ENCODE peak calls at places on chromosomes 12 and 14, in nine cellular contexts. N is kidney; S is fibroblast of the aortic adventitia; L is GM12865; K is cardiac muscle cell; U is kidney epithelial cell; O is A549; E is mesothelial cell of epicardium; F is CD8-positive, alpha-beta T cell. T is an unnamed sample.

GRCh38 chr12:92543359-92543758 is 159.4 kb upstream of the PLEKHG7 start:
- DNase-seq in L (peak; percentile 44), S (no peak), N (no peak), O (no peak), U (no peak), F (no peak), E (no peak), K (peak; percentile 18), T (no peak)

GRCh38 chr12:129676411-129676810 is 227.4 kb downstream of the TMEM132D start:
- DNase-seq in S (no peak), O (no peak), F (no peak), E (no peak), N (no peak), U (no peak), L (no peak), K (no peak), T (no peak)

GRCh38 chr14:63938198-63939005 is 85.6 kb downstream of the SYNE2 start:
- DNase-seq in N (peak; percentile 74), F (no peak), K (no peak), U (peak; percentile 32), S (no peak), L (peak; percentile 72), O (no peak), E (no peak), T (no peak)

GRCh38 chr12:51621155-51621922 is 30.3 kb downstream of the SCN8A start:
- DNase-seq in K (no peak), F (no peak), O (no peak), U (no peak), S (peak; percentile 67), L (no peak), N (no peak), E (no peak), T (no peak)

GRCh38 chr12:109912790-109913189 is 12.7 kb downstream of the TCHP start:
- DNase-seq in K (no peak), S (no peak), N (no peak), L (no peak), O (no peak), F (no peak), E (no peak), U (no peak), T (no peak)

GRCh38 chr12:21962821-21963220 is 21.6 kb upstream of the ABCC9 start:
- DNase-seq in K (no peak), L (no peak), E (no peak), S (no peak), O (no peak), U (no peak), F (no peak), N (no peak), T (no peak)

GRCh38 chr12:118356809-118357326 is 15.8 kb downstream of the TAOK3 start:
- DNase-seq in F (no peak), E (no peak), N (no peak), K (no peak), S (peak; percentile 79), O (peak; percentile 23), L (peak; percentile 29), U (no peak), T (no peak)

GRCh38 chr14:87260460-87260859 is 732.5 kb downstream of the GALC start:
- DNase-seq in L (no peak), E (no peak), O (no peak), K (no peak), N (no peak), U (no peak), S (no peak), F (no peak), T (no peak)

GRCh38 chr12:79127268-79127895 is 262.8 kb downstream of the SYT1 start:
- DNase-seq in N (no peak), E (no peak), S (peak; percentile 92), O (no peak), K (no peak), L (peak; percentile 55), U (peak; percentile 60), F (no peak), T (no peak)

GRCh38 chr12:20451759-20452158 is 83.4 kb downstream of the PDE3A start:
- DNase-seq in E (no peak), U (peak; percentile 67), O (peak; percentile 10), N (no peak), K (no peak), S (no peak), F (no peak), L (no peak), T (no peak)

GRCh38 chr12:47811070-47811391 is 8.7 kb downstream of the HDAC7 start:
- DNase-seq in O (no peak), N (no peak), E (no peak), K (peak; percentile 28), F (no peak), S (no peak), U (no peak), L (no peak), T (no peak)

GRCh38 chr12:45989857-45990467 is 412 bp downstream of the SCAF11 start:
- DNase-seq in N (peak; percentile 90), L (peak; percentile 72), O (no peak), K (no peak), S (no peak), U (no peak), E (peak; percentile 75), F (peak; percentile 51), T (no peak)

GRCh38 chr12:53844989-53845836 is 93.4 kb upstream of the HOXC13 start:
- DNase-seq in N (no peak), L (no peak), S (peak; percentile 63), K (peak; percentile 10), E (no peak), U (peak; percentile 18), F (no peak), O (peak; percentile 88), T (no peak)

GRCh38 chr14:61610900-61611299 is 84.4 kb upstream of the HIF1A start:
- DNase-seq in E (no peak), O (no peak), U (no peak), S (no peak), N (no peak), F (no peak), L (no peak), K (no peak), T (no peak)

GRCh38 chr12:39441189-39441962 is 1.5 kb downstream of the KIF21A start:
- DNase-seq in E (no peak), U (no peak), F (no peak), O (no peak), K (no peak), S (no peak), N (no peak), L (no peak), T (no peak)

GRCh38 chr12:54988402-54989054 is 4.0 kb upstream of the TESPA1 start:
- DNase-seq in E (peak; percentile 44), K (no peak), U (no peak), F (no peak), O (no peak), L (peak; percentile 58), S (peak; percentile 16), N (peak; percentile 77), T (no peak)

DNA sequence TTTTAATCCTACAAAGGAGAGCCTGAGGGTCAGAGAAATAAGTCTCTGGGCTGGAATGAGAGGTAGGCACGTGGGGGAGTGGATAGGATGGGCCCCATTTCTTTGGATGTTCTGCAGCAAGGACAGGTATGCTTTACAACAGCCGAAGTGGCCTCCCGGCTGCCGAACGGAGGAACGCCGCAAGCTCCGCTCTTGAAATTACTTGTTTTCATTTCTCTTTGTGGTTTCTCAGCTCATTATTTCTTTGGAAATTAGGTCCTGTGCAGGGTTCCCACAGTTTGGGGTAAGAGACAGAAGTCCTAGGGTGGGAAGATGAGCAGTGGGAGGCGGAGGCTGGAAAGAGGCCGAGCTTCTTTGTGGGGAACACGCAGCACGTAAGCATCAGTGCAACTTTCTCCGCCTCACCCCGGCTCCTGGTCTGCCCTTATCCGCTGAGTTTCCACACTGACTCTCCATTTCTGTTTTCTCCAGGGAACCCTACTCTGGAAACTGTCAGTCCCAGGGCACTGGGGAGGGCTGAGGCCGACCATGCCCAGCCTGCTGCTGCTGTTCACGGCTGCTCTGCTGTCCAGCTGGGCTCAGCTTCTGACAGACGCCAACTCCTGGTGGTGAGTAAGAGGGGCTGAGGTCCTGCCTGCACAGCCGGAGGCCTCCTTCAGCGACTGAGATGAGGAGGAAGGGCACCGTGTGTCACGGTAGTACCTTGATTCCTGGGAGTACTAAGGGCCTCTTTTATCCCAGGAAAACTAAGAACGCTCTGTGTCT is 2.0 kb downstream of the WNT5B start:
- DNase-seq in N (no peak), U (no peak), S (no peak), L (no peak), F (no peak), K (peak; percentile 60), O (no peak), E (no peak), T (peak; percentile 11)
- TF ChIP-seq CTCF in N (no peak), U (no peak), S (no peak), L (no peak), F (no peak), K (no peak), O (no peak), E (no peak), T (no peak)

DNA sequence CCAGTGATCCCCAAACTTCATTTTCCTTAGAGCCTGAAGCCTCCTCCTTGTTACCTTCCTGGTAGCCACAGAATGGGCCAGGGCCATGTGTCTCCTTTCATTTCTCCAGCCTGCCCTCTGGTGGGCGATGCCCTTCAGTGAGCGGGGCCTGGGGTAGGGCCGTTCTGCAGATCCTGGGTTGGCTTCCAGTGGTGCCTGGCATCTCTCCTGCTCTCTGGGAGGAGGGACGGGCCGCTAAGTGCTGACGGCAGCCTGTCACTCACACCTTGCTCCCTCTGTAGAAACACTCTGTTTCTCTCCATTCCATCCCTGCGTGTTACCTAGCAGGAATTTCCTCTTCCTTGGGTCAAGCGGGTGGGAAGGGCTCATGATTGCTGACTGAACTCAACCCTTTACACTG is 232.1 kb downstream of the CACNA1C start:
- DNase-seq in K (peak; percentile 91), O (peak; percentile 47), L (peak; percentile 62), U (no peak), S (peak; percentile 80), F (no peak), E (peak; percentile 78), N (peak; percentile 87), T (peak; percentile 69)
- TF ChIP-seq CTCF in K (peak; percentile 80), O (peak; percentile 39), L (peak; percentile 62), U (peak; percentile 78), S (peak; percentile 81), F (no peak), E (peak; percentile 66), N (peak; percentile 55), T (peak; percentile 75)

DNA sequence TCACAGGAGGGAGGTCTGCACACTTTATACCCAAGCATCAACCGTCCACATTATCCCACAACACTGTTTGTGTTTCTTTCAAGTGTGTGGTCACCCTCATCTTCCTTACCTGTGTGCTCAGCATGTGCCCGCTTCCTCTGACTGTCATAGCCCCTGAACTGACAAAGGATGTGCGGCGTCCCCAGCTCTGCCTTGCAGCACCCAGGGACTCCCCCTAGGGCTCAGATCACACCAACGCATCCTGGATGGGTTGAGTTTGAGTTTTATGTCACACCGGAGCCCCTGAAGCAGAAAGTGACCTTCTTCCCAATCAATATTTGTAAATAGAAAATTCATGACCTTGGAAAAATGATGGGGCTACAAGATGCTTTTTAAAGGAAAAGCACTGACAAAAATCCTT is 770.7 kb upstream of the TMEM132C start:
- DNase-seq in U (no peak), L (no peak), S (no peak), K (no peak), F (no peak), N (no peak), E (no peak), O (no peak), T (no peak)
- TF ChIP-seq CTCF in U (no peak), L (no peak), S (no peak), K (no peak), F (no peak), N (no peak), E (no peak), O (no peak), T (peak; percentile 20)

DNA sequence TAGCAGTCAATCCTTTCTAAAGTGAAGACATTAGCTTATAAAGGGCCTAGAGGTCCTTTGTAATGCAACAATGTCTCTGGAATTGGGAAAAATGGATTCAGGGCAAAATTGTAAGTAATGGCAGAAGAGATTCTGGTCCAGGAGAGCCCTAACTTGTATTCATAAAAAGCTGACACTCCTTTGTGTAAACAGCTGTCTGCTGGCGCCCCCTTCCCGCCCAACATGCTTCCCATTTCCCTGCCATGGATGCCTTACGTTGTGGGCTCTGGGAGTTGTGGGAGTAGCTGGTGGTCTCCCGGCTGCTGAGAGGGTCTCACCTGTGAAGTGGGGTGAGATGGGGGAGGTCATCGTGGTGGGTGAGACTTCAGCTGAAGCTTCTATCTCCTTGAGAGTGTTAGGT is 2.3 kb downstream of the ACRBP start:
- DNase-seq in L (no peak), O (no peak), N (no peak), K (peak; percentile 53), F (no peak), S (peak; percentile 13), E (no peak), U (no peak), T (no peak)
- TF ChIP-seq CTCF in L (no peak), O (no peak), N (peak; percentile 41), K (peak; percentile 29), F (no peak), S (peak; percentile 23), E (no peak), U (no peak), T (no peak)